ENCODE peak calls at places on chromosomes 1 and 21, in six cellular contexts. F is mucosa of gallbladder, Z is NCI-H1694 treated with DMSO at 0.1 percent for 48 hours, K is right lobe of liver, N is SK-N-MC, P is EL. R is an unnamed sample.

GRCh38 chr1:90474158-90474557 is 242.9 kb downstream of the BARHL2 start:
- DNase-seq in F (no peak), Z (no peak), K (no peak), N (no peak), P (no peak), R (no peak)

GRCh38 chr1:228017356-228018124 is 10.7 kb downstream of the WNT3A start:
- DNase-seq in F (no peak), Z (no peak), K (peak; percentile 14), N (no peak), P (no peak), R (no peak)

GRCh38 chr1:248884632-248885295 is 21.3 kb upstream of the PGBD2 start:
- DNase-seq in F (no peak), Z (peak; percentile 4), K (no peak), N (no peak), P (no peak), R (no peak)

GRCh38 chr21:38365521-38365920 is 108.7 kb downstream of the KCNJ15 start:
- DNase-seq in F (no peak), Z (no peak), K (no peak), N (no peak), P (no peak), R (no peak)

GRCh38 chr1:153752072-153752471 is 23.1 kb upstream of the SLC27A3 start:
- DNase-seq in F (no peak), Z (no peak), K (no peak), N (no peak), P (no peak), R (no peak)

GRCh38 chr1:3251810-3252429 is 182.9 kb downstream of the PRDM16 start:
- DNase-seq in F (no peak), Z (peak; percentile 30), K (no peak), N (no peak), P (no peak), R (no peak)

GRCh38 chr1:166164995-166165660 is 1.7 kb downstream of the FAM78B start:
- DNase-seq in F (peak; percentile 25), Z (peak; percentile 8), K (peak; percentile 59), N (no peak), P (peak; percentile 23), R (peak; percentile 21)

GRCh38 chr1:197106869-197107268 is 39.6 kb downstream of the ASPM start:
- DNase-seq in F (no peak), Z (no peak), K (no peak), N (no peak), P (no peak), R (no peak)

GRCh38 chr1:180966744-180967536 is 54.2 kb downstream of the KIAA1614 start:
- DNase-seq in F (no peak), Z (no peak), K (no peak), N (no peak), P (no peak), R (no peak)

GRCh38 chr1:3651939-3652537 is at the start of gene TP73:
- DNase-seq in F (no peak), Z (peak; percentile 42), K (peak; percentile 55), N (no peak), P (no peak), R (peak; percentile 45)

GRCh38 chr1:34292472-34292871 is 115.8 kb downstream of the C1orf94 start:
- DNase-seq in F (no peak), Z (no peak), K (no peak), N (no peak), P (no peak), R (no peak)

GRCh38 chr1:20440785-20441200 is 45.2 kb downstream of the CAMK2N1 start:
- DNase-seq in F (peak; percentile 39), Z (peak; percentile 15), K (peak; percentile 61), N (no peak), P (peak; percentile 56), R (peak; percentile 76)

GRCh38 chr1:50420689-50421365 is 2.4 kb downstream of the DMRTA2 start:
- DNase-seq in F (no peak), Z (no peak), K (no peak), N (no peak), P (no peak), R (no peak)

GRCh38 chr21:41673071-41673470 is 93.8 kb downstream of the RIPK4 start:
- DNase-seq in F (no peak), Z (no peak), K (no peak), N (no peak), P (no peak), R (no peak)

GRCh38 chr1:231160851-231161710 is 777 bp upstream of the TRIM67 start:
- DNase-seq in F (no peak), Z (no peak), K (no peak), N (no peak), P (no peak), R (no peak)

GRCh38 chr1:245051349-245052221 is 103.2 kb upstream of the KIF26B start:
- DNase-seq in F (peak; percentile 37), Z (no peak), K (no peak), N (no peak), P (no peak), R (peak; percentile 48)

GRCh38 chr1:101200513-101200912 is 36.3 kb upstream of the S1PR1 start:
- DNase-seq in F (no peak), Z (no peak), K (no peak), N (no peak), P (peak; percentile 97), R (no peak)

GRCh38 chr1:93317207-93317606 is 28.5 kb upstream of the DR1 start:
- DNase-seq in F (peak; percentile 22), Z (no peak), K (no peak), N (no peak), P (no peak), R (no peak)

R was measured in HuH-7.